ENCODE peak calls at places on chromosomes 12 and 14, in four cellular contexts. F is WTC11, O is H1, P is K562. W is an unnamed sample.

GRCh38 chr12:45648070-45648469 is 81.4 kb upstream of the ARID2 start:
- DNase-seq in F (no peak), O (no peak), P (no peak), W (no peak)

GRCh38 chr12:108728820-108729611 is 2.3 kb downstream of the CORO1C start:
- DNase-seq in F (no peak), O (no peak), P (no peak), W (no peak)

GRCh38 chr14:90087433-90087832 is 25.6 kb downstream of the KCNK13 start:
- DNase-seq in F (no peak), O (no peak), P (no peak), W (no peak)

GRCh38 chr14:50091240-50091914 is 25.0 kb downstream of the VCPKMT start:
- DNase-seq in F (no peak), O (no peak), P (no peak), W (no peak)

GRCh38 chr12:45989857-45990467 is 412 bp downstream of the SCAF11 start:
- DNase-seq in F (no peak), O (peak; percentile 62), P (peak; percentile 41), W (peak; percentile 60)

GRCh38 chr12:28090835-28091234 is 99.4 kb upstream of the CCDC91 start:
- DNase-seq in F (no peak), O (no peak), P (no peak), W (no peak)

GRCh38 chr12:48084066-48084465 is 21.8 kb downstream of the SENP1 start:
- DNase-seq in F (no peak), O (no peak), P (no peak), W (peak; percentile 14)

GRCh38 chr12:111785651-111786050 is 18.9 kb downstream of the ALDH2 start:
- DNase-seq in F (no peak), O (no peak), P (no peak), W (no peak)

GRCh38 chr12:20601668-20602280 is 93.4 kb upstream of the SLCO1C1 start:
- DNase-seq in F (no peak), O (no peak), P (no peak), W (peak; percentile 22)

GRCh38 chr14:89078021-89078676 is 253.7 kb downstream of the TTC8 start:
- DNase-seq in F (no peak), O (no peak), P (no peak), W (peak; percentile 13)

GRCh38 chr14:52117433-52117832 is 48.6 kb upstream of the NID2 start:
- DNase-seq in F (no peak), O (no peak), P (no peak), W (no peak)

GRCh38 chr12:1630081-1630826 is 1.2 kb downstream of the WNT5B start:
- DNase-seq in F (peak; percentile 39), O (peak; percentile 68), P (no peak), W (peak; percentile 88)

GRCh38 chr12:104792570-104792969 is 165.5 kb downstream of the SLC41A2 start:
- DNase-seq in F (no peak), O (no peak), P (no peak), W (no peak)

GRCh38 chr12:48861111-48861510 is 4.6 kb downstream of the RND1 start:
- DNase-seq in F (no peak), O (no peak), P (no peak), W (no peak)

GRCh38 chr12:111298583-111299436 is 70.1 kb downstream of the PHETA1 start:
- DNase-seq in F (peak; percentile 85), O (peak; percentile 87), P (peak; percentile 73), W (peak; percentile 90)

GRCh38 chr12:46452061-46452615 is 79.6 kb upstream of the SLC38A2 start:
- DNase-seq in F (no peak), O (no peak), P (no peak), W (no peak)

GRCh38 chr14:100148837-100149731 is 10.4 kb downstream of the DEGS2 start:
- DNase-seq in F (no peak), O (no peak), P (no peak), W (no peak)

GRCh38 chr12:131783915-131784541 is 44.2 kb upstream of the MMP17 start:
- DNase-seq in F (peak; percentile 41), O (no peak), P (no peak), W (no peak)

GRCh38 chr14:87049886-87050820 is 942.8 kb downstream of the GALC start:
- DNase-seq in F (peak; percentile 62), O (peak; percentile 67), P (peak; percentile 9), W (peak; percentile 14)

GRCh38 chr12:106282457-106283097 is 20.0 kb upstream of the TCP11L2 start:
- DNase-seq in F (peak; percentile 30), O (peak; percentile 57), P (peak; percentile 71), W (peak; percentile 58)

GRCh38 chr12:107169200-107169599 is 75.9 kb upstream of the CRY1 start:
- DNase-seq in F (no peak), O (no peak), P (no peak), W (no peak)

GRCh38 chr12:121388421-121388981 is 11.4 kb upstream of the RNF34 start:
- DNase-seq in F (no peak), O (no peak), P (peak; percentile 12), W (no peak)

GRCh38 chr14:106843951-106844483 is 1317.6 kb downstream of the TMEM121 start:
- DNase-seq in F (no peak), O (no peak), P (no peak), W (peak; percentile 13)

GRCh38 chr12:121296618-121297476 is at the start of gene CAMKK2:
- DNase-seq in F (peak; percentile 85), O (peak; percentile 90), P (peak; percentile 95), W (peak; percentile 98)

GRCh38 chr12:79344855-79345840 is 345.6 kb downstream of the PAWR start:
- DNase-seq in F (peak; percentile 61), O (no peak), P (peak; percentile 17), W (peak; percentile 42)

GRCh38 chr12:171743-172705 is 41.9 kb downstream of the SLC6A12 start:
- DNase-seq in F (no peak), O (no peak), P (peak; percentile 57), W (peak; percentile 66)

GRCh38 chr14:61479746-61480502 is 158.5 kb downstream of the PRKCH start:
- DNase-seq in F (no peak), O (no peak), P (no peak), W (no peak)

GRCh38 chr12:133231001-133231400 is 4.7 kb downstream of the ANHX start:
- DNase-seq in F (no peak), O (no peak), P (no peak), W (no peak)

GRCh38 chr14:34649344-34649743 is 19.4 kb upstream of the SNX6 start:
- DNase-seq in F (no peak), O (no peak), P (peak; percentile 11), W (no peak)

GRCh38 chr12:6326316-6326959 is 15.4 kb downstream of the TNFRSF1A start:
- DNase-seq in F (peak; percentile 73), O (peak; percentile 75), P (peak; percentile 23), W (peak; percentile 78)

GRCh38 chr12:62123721-62124203 is 136.4 kb upstream of the USP15 start:
- DNase-seq in F (peak; percentile 68), O (peak; percentile 56), P (peak; percentile 32), W (peak; percentile 11)

GRCh38 chr12:14961466-14962155 is at the start of gene ARHGDIB:
- DNase-seq in F (no peak), O (no peak), P (no peak), W (no peak)

GRCh38 chr12:86234309-86234708 is 21.9 kb downstream of the MGAT4C start:
- DNase-seq in F (no peak), O (no peak), P (no peak), W (no peak)

GRCh38 chr12:57459055-57459749 is 383 bp upstream of the GLI1 start:
- DNase-seq in F (peak; percentile 99), O (peak; percentile 98), P (peak; percentile 79), W (peak; percentile 85)

GRCh38 chr12:91380651-91381050 is 198.0 kb upstream of the DCN start:
- DNase-seq in F (no peak), O (no peak), P (no peak), W (no peak)

GRCh38 chr12:91382081-91382543 is 199.5 kb upstream of the DCN start:
- DNase-seq in F (peak; percentile 91), O (peak; percentile 94), P (peak; percentile 48), W (peak; percentile 22)

GRCh38 chr12:91379051-91379775 is 196.6 kb upstream of the DCN start:
- DNase-seq in F (no peak), O (no peak), P (no peak), W (no peak)

GRCh38 chr12:91383106-91383505 is 200.5 kb upstream of the DCN start:
- DNase-seq in F (no peak), O (no peak), P (no peak), W (no peak)

GRCh38 chr12:91381309-91381804 is 198.7 kb upstream of the DCN start:
- DNase-seq in F (peak; percentile 66), O (peak; percentile 66), P (no peak), W (peak; percentile 63)
- TF ChIP-seq TEAD4 in F (no peak), O (no peak), P (no peak), W (no peak)

GRCh38 chr12:19574606-19575005 is 135.3 kb downstream of the AEBP2 start:
- DNase-seq in F (no peak), O (no peak), P (no peak), W (peak; percentile 26)
- TF ChIP-seq TEAD4 in F (no peak), O (no peak), P (no peak), W (no peak)

DNA sequence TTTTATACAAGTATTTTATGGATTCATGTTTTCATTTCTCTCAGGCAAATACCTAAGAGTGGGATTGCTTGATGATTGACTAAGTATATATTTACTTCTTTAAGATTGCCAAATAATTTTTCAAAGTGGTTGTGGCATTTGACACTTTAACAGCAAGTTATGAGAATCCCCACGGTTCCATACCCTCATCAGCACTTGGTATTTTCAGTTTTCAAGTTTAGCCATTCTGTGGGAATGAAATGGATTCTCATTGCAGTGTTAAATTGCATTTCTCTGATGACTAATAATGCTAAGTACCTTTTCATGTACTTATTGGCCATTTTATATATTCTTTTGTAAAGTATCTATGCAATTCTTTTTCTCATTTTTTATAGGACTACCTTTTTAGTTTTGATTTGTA is 301.5 kb upstream of the DIO3 start:
- DNase-seq in F (no peak), O (no peak), P (no peak), W (no peak)
- TF ChIP-seq TEAD4 in F (no peak), O (no peak), P (no peak), W (no peak)

GRCh38 chr14:91867316-91867988 is at the start of gene TC2N:
- DNase-seq in F (no peak), O (no peak), P (no peak), W (no peak)
- TF ChIP-seq TEAD4 in F (no peak), O (no peak), P (no peak), W (no peak)

GRCh38 chr12:114263031-114263825 is 142.7 kb downstream of the TBX5 start:
- DNase-seq in F (no peak), O (no peak), P (no peak), W (no peak)
- TF ChIP-seq TEAD4 in F (no peak), O (no peak), P (no peak), W (no peak)

GRCh38 chr12:120229583-120230325 is 28.8 kb upstream of the RPLP0 start:
- DNase-seq in F (peak; percentile 40), O (no peak), P (no peak), W (peak; percentile 79)
- TF ChIP-seq TEAD4 in F (no peak), O (no peak), P (no peak), W (no peak)

GRCh38 chr12:53751336-53752191 is at the start of gene CISTR:
- DNase-seq in F (peak; percentile 45), O (peak; percentile 73), P (peak; percentile 28), W (peak; percentile 66)
- TF ChIP-seq TEAD4 in F (no peak), O (no peak), P (no peak), W (no peak)

DNA sequence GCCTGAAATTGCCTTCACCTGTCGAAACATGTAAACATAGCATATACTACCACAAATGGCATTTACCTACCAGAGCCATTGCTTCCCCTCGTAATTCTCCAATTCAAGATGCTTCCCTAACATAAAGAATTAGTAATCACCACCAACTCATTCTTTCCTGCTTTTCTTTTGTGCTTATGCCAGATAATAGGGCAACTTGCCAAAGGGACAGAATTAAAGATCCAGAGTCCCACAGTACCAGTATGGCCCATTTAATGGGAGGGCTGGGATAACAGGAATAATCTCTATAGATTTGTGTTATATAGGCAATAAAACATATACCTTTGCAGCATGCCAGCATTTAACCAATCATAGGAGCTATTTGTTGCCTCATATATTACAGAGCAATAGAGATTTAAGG is 31.0 kb downstream of the ATF7 start:
- DNase-seq in F (no peak), O (no peak), P (no peak), W (no peak)
- TF ChIP-seq TEAD4 in F (no peak), O (no peak), P (no peak), W (no peak)

W was measured in SK-N-SH.